ENCODE peak calls at places on chromosomes 16 and 17, in six cellular contexts. X is HTR-8/SVneo, S is COR-L47, P is lower lobe of right lung, B is GM04503, D is GM12892. Y is an unnamed sample.

GRCh38 chr17:50345443-50346312 is at the start of gene XYLT2:
- DNase-seq in X (peak; percentile 96), S (peak; percentile 83), P (peak; percentile 92), B (no peak), D (peak; percentile 95), Y (peak; percentile 89)

GRCh38 chr16:69240336-69240735 is 53.4 kb downstream of the SNTB2 start:
- DNase-seq in X (no peak), S (no peak), P (no peak), B (no peak), D (no peak), Y (no peak)

GRCh38 chr17:76581515-76581914 is 4.1 kb downstream of the ST6GALNAC2 start:
- DNase-seq in X (no peak), S (no peak), P (no peak), B (no peak), D (no peak), Y (no peak)

GRCh38 chr16:30112197-30113030 is 923 bp downstream of the GDPD3 start:
- DNase-seq in X (peak; percentile 53), S (peak; percentile 4), P (peak; percentile 72), B (no peak), D (peak; percentile 81), Y (peak; percentile 86)

GRCh38 chr17:46964315-46965265 is 14.5 kb downstream of the RPRML start:
- DNase-seq in X (no peak), S (no peak), P (no peak), B (no peak), D (no peak), Y (no peak)

GRCh38 chr17:7705269-7706255 is 560 bp downstream of the EFNB3 start:
- DNase-seq in X (no peak), S (no peak), P (no peak), B (no peak), D (no peak), Y (no peak)

GRCh38 chr16:13391337-13391736 is 489.9 kb downstream of the SHISA9 start:
- DNase-seq in X (no peak), S (no peak), P (no peak), B (no peak), D (no peak), Y (no peak)

GRCh38 chr16:89506791-89507191 is 1.4 kb upstream of the SPG7 start:
- DNase-seq in X (no peak), S (no peak), P (no peak), B (no peak), D (no peak), Y (peak; percentile 25)

GRCh38 chr16:83137326-83137770 is 510.6 kb downstream of the CDH13 start:
- DNase-seq in X (no peak), S (no peak), P (no peak), B (peak; percentile 75), D (no peak), Y (no peak)

GRCh38 chr17:75878174-75878998 is at the start of gene TRIM47:
- DNase-seq in X (peak; percentile 64), S (peak; percentile 77), P (peak; percentile 73), B (no peak), D (no peak), Y (no peak)

GRCh38 chr16:68784721-68785120 is 47.6 kb downstream of the CDH1 start:
- DNase-seq in X (no peak), S (no peak), P (no peak), B (no peak), D (no peak), Y (no peak)

GRCh38 chr17:37060966-37061365 is 112.2 kb downstream of the AATF start:
- DNase-seq in X (no peak), S (no peak), P (no peak), B (no peak), D (no peak), Y (no peak)

Y was measured in activated naive CD8-positive, alpha-beta T cell treated with anti-CD3 and anti-CD28 coated beads, Interleukin-2, amount 50 U/mL, for 24 hours.